ENCODE peak calls at places on chromosomes 4 and X, in eight cellular contexts. Q is IMR-90, E is HepG2, D is adrenal gland, L is AG09309, C is epithelial cell of esophagus, T is endothelial cell, Z is right lobe of liver. F is an unnamed sample.

GRCh38 chr4:155666701-155667537 is at the start of gene GUCY1A1:
- DNase-seq in E (no peak), T (peak), Q (no peak), C (peak), L (no peak), Z (peak), D (no peak), F (peak)

GRCh38 chr4:22478426-22478825 is 37.4 kb downstream of the ADGRA3 start:
- DNase-seq in Q (no peak), L (no peak), Z (no peak), C (no peak), D (no peak), T (no peak), E (no peak), F (no peak)

GRCh38 chr4:89497517-89498308 is 190.1 kb upstream of the GPRIN3 start:
- DNase-seq in D (no peak), C (no peak), Q (no peak), T (no peak), E (no peak), L (no peak), Z (no peak), F (no peak)

GRCh38 chr4:24991015-24991414 is 39.7 kb downstream of the LGI2 start:
- DNase-seq in L (peak), D (no peak), C (peak), T (peak), E (no peak), Q (peak), Z (no peak), F (no peak)

GRCh38 chr4:91448668-91449330 is 855.0 kb upstream of the GRID2 start:
- DNase-seq in C (peak), Q (no peak), D (no peak), L (no peak), E (no peak), Z (no peak), T (no peak), F (no peak)

GRCh38 chr4:951186-951585 is 18.9 kb downstream of the TMEM175 start:
- DNase-seq in Z (no peak), T (no peak), C (no peak), D (peak), L (no peak), E (no peak), Q (no peak), F (peak)

GRCh38 chr4:133865606-133866327 is 335.8 kb downstream of the PABPC4L start:
- DNase-seq in D (no peak), T (no peak), L (no peak), C (peak), Z (no peak), Q (peak), E (peak), F (no peak)

GRCh38 chr4:108168672-108169562 is at the start of gene LEF1:
- DNase-seq in L (no peak), T (peak), E (no peak), C (peak), Z (no peak), Q (peak), D (peak), F (no peak)

GRCh38 chr4:165926307-165926706 is 53.3 kb downstream of the TLL1 start:
- DNase-seq in L (no peak), Z (no peak), T (peak), D (no peak), E (no peak), C (no peak), Q (no peak), F (no peak)

GRCh38 chrX:147899715-147900114 is 12.0 kb upstream of the FMR1 start:
- DNase-seq in C (peak), Q (no peak), L (no peak), D (no peak), Z (no peak), E (no peak), T (no peak), F (no peak)

GRCh38 chrX:129497146-129497805 is 26.0 kb downstream of the SMARCA1 start:
- DNase-seq in T (no peak), E (no peak), Z (no peak), C (no peak), Q (no peak), L (no peak), D (no peak), F (no peak)

GRCh38 chr4:139917896-139918295 is 236.1 kb downstream of the MAML3 start:
- DNase-seq in Q (no peak), C (no peak), Z (no peak), L (no peak), E (no peak), T (no peak), D (no peak), F (no peak)

GRCh38 chrX:117511379-117511778 is 605.2 kb downstream of the KLHL13 start:
- DNase-seq in Z (no peak), C (no peak), L (no peak), D (no peak), T (no peak), E (no peak), Q (no peak), F (no peak)

GRCh38 chr4:40722576-40723161 is 27.1 kb upstream of the NSUN7 start:
- DNase-seq in T (no peak), D (no peak), C (peak), E (no peak), Z (no peak), Q (no peak), L (no peak), F (no peak)

GRCh38 chr4:25787891-25788331 is 74.9 kb downstream of the SEL1L3 start:
- DNase-seq in D (no peak), C (peak), Q (no peak), T (no peak), Z (no peak), E (peak), L (no peak), F (no peak)

GRCh38 chrX:2696698-2697215 is 5.7 kb downstream of the CD99 start:
- DNase-seq in C (peak), Q (peak), L (no peak), Z (no peak), D (no peak), E (no peak), T (no peak), F (no peak)

GRCh38 chrX:101460669-101461068 is 24.6 kb upstream of the ARMCX4 start:
- DNase-seq in D (no peak), C (peak), L (no peak), Q (no peak), Z (no peak), E (no peak), T (no peak), F (no peak)

GRCh38 chrX:118682258-118683014 is 45.0 kb upstream of the IL13RA1 start:
- DNase-seq in T (no peak), C (no peak), Z (no peak), L (no peak), Q (no peak), D (no peak), E (peak), F (no peak)

GRCh38 chrX:131789664-131790063 is 233.4 kb upstream of the STK26 start:
- DNase-seq in D (no peak), Z (no peak), Q (no peak), C (no peak), L (no peak), T (no peak), E (no peak), F (no peak)

GRCh38 chr4:151864068-151864467 is 103.3 kb upstream of the GATB start:
- DNase-seq in D (no peak), E (no peak), T (no peak), C (no peak), L (no peak), Q (no peak), Z (no peak), F (no peak)
- TF ChIP-seq CTCF in D (no peak), E (no peak), T (no peak), C (no peak), L (no peak), Q (no peak), Z (no peak), F (no peak)

GRCh38 chr4:7392438-7393374 is 42.0 kb downstream of the PSAPL1 start:
- DNase-seq in D (no peak), E (no peak), T (peak), Z (no peak), L (peak), Q (peak), C (no peak), F (peak)
- TF ChIP-seq CTCF in D (no peak), E (peak), T (no peak), Z (no peak), L (peak), Q (no peak), C (no peak), F (peak)

DNA sequence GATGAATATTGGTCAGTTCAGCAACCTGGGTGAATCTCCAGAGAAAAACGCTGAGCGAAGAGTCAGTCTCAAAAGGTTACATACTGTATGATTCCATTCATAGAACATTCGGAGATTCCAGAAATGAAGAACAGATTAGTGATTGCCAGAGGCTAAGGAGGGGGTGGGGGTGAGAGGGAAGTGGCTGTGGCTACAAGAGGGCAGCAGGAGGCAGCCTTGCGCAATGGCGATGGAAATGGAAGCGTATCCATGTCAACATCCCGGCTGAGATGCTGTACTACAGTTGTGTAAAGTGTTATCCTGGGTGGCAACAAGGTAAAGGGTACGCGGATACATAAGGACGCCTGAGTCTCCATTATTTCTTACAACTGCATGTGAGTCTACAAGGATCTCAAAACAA is 18.0 kb downstream of the LYAR start:
- DNase-seq in Q (no peak), C (no peak), D (no peak), T (no peak), Z (no peak), L (no peak), E (no peak), F (no peak)
- TF ChIP-seq CTCF in Q (no peak), C (no peak), D (no peak), T (no peak), Z (no peak), L (peak), E (peak), F (no peak)

GRCh38 chr4:7845493-7846124 is 94.1 kb downstream of the AFAP1 start:
- DNase-seq in E (peak), Q (no peak), L (no peak), Z (no peak), T (no peak), C (no peak), D (no peak), F (no peak)
- TF ChIP-seq CTCF in E (peak), Q (peak), L (no peak), Z (no peak), T (no peak), C (no peak), D (no peak), F (peak)

GRCh38 chr4:153448003-153448731 is 18.0 kb upstream of the TMEM131L start:
- DNase-seq in L (no peak), D (no peak), C (peak), T (no peak), Z (no peak), Q (peak), E (no peak), F (no peak)
- TF ChIP-seq CTCF in L (no peak), D (no peak), C (no peak), T (no peak), Z (no peak), Q (no peak), E (no peak), F (no peak)

GRCh38 chr4:2948895-2949781 is 14.1 kb downstream of the NOP14 start:
- DNase-seq in L (no peak), C (peak), Z (peak), E (no peak), Q (no peak), T (peak), D (peak), F (peak)
- TF ChIP-seq CTCF in L (peak), C (peak), Z (peak), E (peak), Q (peak), T (no peak), D (peak), F (peak)

DNA sequence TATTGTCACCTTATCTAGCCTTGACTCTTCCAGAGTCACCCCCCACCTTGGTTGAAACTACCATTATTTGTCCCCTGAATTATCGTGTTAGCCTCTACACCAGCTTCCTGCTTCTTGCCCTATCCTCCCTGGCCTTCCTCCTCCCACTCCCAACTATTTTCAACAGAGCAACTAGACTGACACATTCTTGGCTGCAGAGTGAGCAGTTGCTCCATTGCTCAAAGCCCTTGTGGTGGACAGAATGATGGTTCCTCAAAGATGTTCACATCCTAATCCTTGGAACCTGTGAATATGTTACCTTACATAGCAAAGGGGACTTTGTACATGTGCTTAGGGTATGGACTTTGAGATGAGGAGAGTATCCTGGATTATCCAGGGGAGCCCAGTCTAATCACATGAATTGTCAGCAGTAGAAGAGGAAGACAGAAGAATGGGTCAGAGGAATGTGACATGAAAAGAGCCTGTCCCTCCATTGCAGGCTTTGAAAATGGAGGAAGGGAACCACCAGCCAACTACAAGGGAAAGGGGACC is 24.8 kb upstream of the HOPX start:
- DNase-seq in C (no peak), Q (no peak), E (no peak), L (no peak), T (no peak), D (no peak), Z (no peak), F (no peak)
- TF ChIP-seq CTCF in C (no peak), Q (no peak), E (no peak), L (no peak), T (no peak), D (no peak), Z (no peak), F (no peak)

DNA sequence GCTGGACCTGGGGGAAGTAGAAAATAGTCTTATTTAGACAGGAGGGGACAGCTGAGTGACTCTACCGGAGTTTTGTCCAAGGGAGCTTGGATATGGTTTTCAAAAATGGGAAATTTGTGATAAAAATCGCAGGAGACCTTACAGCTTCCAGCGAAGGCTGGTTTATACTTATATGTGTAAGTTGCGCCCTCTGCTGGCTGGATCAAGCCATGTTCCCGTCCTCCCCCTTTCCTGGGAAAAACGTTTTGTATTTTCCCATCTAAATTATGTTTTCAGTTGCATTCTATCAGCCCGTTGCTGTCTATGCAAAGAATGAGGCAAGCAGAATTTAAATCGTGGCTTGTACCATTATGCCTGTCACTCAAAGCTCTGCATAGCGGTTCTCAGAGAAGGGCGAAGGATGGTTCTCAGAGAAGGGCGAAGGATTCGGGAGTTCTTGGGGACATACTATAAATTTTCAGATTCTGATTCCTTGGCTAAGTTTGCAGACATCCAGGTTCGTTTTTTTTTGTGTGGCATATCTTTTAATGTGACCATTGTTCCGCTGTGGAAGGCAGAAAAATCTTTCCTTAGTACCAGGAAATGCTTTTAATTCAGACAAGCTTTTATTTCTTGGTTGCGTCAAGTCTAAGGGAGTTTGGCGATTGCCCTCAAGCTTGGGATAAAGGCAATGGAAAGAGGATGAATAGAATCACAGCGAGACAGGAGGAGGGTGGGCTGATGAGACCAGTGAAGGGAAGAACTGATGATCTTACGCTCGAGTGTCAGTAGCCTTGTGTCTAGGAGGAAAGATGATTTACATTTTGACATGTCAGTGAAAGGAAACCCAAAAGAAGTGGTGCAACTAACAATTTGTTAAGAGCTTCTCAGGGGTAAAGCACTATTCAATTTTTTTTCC is 128.5 kb upstream of the ARX start:
- DNase-seq in C (peak), E (peak), Z (no peak), Q (peak), T (peak), L (peak), D (peak), F (no peak)
- TF ChIP-seq CTCF in C (peak), E (peak), Z (peak), Q (peak), T (peak), L (peak), D (peak), F (peak)

GRCh38 chr4:102713096-102713495 is 47.7 kb downstream of the MANBA start:
- DNase-seq in Q (peak), L (no peak), T (no peak), E (peak), Z (no peak), C (peak), D (no peak), F (no peak)

GRCh38 chr4:102717448-102718092 is 43.2 kb downstream of the MANBA start:
- DNase-seq in E (peak), D (no peak), C (peak), L (no peak), Z (no peak), T (no peak), Q (no peak), F (no peak)

GRCh38 chr4:102710986-102711385 is 49.8 kb downstream of the MANBA start:
- DNase-seq in E (no peak), C (no peak), D (no peak), T (no peak), Z (no peak), Q (no peak), L (no peak), F (no peak)

DNA sequence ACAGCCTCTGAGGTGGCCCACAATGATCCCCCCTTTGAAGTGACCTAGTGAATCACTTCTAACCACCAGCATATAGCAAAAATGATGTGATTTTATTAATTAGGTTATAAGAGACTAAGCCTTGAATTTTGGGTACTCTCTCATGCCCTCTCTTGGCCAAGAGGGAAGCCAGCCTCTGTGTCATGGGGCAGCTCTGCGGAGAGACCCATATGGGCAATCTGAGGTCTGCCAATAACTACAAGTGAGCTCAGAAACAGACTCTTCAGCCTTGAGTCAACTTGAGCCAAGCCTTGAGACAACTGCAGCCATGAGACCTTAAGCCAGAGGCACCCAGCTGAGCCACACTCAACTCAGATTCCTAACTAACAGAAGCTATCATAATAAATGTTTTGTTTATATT is 45.7 kb downstream of the MANBA start:
- DNase-seq in L (no peak), Q (no peak), Z (no peak), D (no peak), T (no peak), E (no peak), C (no peak), F (no peak)
- TF ChIP-seq CTCF in L (peak), Q (no peak), Z (no peak), D (no peak), T (no peak), E (no peak), C (peak), F (peak)

GRCh38 chr4:35608205-35608604 is 636.1 kb downstream of the ARAP2 start:
- DNase-seq in E (no peak), L (no peak), Z (no peak), C (no peak), T (no peak), Q (no peak), D (no peak), F (no peak)
- TF ChIP-seq CTCF in E (no peak), L (no peak), Z (no peak), C (no peak), T (no peak), Q (no peak), D (no peak), F (no peak)